ENCODE peak calls at places on chromosomes 7 and 10, in six cellular contexts. E, R, J, O, V and Y are unnamed samples.
A peak's percentile ranks its signal among the peaks of the same experiment; 100 is the strongest.

GRCh38 chr10:122990278-122990677 is 10.1 kb downstream of the PSTK start:
- DNase-seq in E (no peak), R (no peak), J (no peak), O (peak; percentile 44), V (no peak), Y (no peak)

GRCh38 chr7:341841-342638 is 52.1 kb downstream of the FOXL3 start:
- DNase-seq in E (peak; percentile 90), R (no peak), J (no peak), O (no peak), V (peak; percentile 80), Y (no peak)

GRCh38 chr10:19749185-19749729 is 67.0 kb upstream of the PLXDC2 start:
- DNase-seq in E (no peak), R (no peak), J (no peak), O (peak; percentile 67), V (no peak), Y (peak; percentile 97)

GRCh38 chr10:132675031-132675740 is 110.8 kb downstream of the NKX6-2 start:
- DNase-seq in E (no peak), R (peak; percentile 57), J (no peak), O (no peak), V (no peak), Y (no peak)

GRCh38 chr7:84624927-84625326 is 430.3 kb upstream of the SEMA3A start:
- DNase-seq in E (no peak), R (no peak), J (no peak), O (no peak), V (no peak), Y (no peak)

GRCh38 chr10:104897679-104898078 is 256.6 kb downstream of the SORCS3 start:
- DNase-seq in E (no peak), R (no peak), J (no peak), O (no peak), V (no peak), Y (no peak)

GRCh38 chr7:81752318-81752714 is 17.5 kb downstream of the HGF start:
- DNase-seq in E (no peak), R (no peak), J (no peak), O (no peak), V (no peak), Y (no peak)

GRCh38 chr10:33277135-33277536 is 57.3 kb downstream of the NRP1 start:
- DNase-seq in E (no peak), R (no peak), J (no peak), O (peak; percentile 64), V (no peak), Y (no peak)

GRCh38 chr7:132806834-132807233 is 230.6 kb upstream of the PLXNA4 start:
- DNase-seq in E (no peak), R (no peak), J (no peak), O (no peak), V (no peak), Y (no peak)

GRCh38 chr7:17580141-17580540 is 281.7 kb downstream of the AHR start:
- DNase-seq in E (peak; percentile 60), R (no peak), J (no peak), O (peak; percentile 80), V (no peak), Y (peak; percentile 37)

GRCh38 chr7:137606061-137606674 is 240.6 kb downstream of the DGKI start:
- DNase-seq in E (no peak), R (no peak), J (no peak), O (peak; percentile 60), V (no peak), Y (peak; percentile 23)

GRCh38 chr7:106767498-106768323 is 97.4 kb upstream of the PIK3CG start:
- DNase-seq in E (no peak), R (no peak), J (peak; percentile 9), O (peak; percentile 79), V (no peak), Y (peak; percentile 28)

GRCh38 chr10:78194539-78195402 is 161.1 kb downstream of the RPS24 start:
- DNase-seq in E (no peak), R (no peak), J (no peak), O (peak; percentile 53), V (no peak), Y (peak; percentile 77)

GRCh38 chr7:129550673-129551360 is 48.5 kb downstream of the SMKR1 start:
- DNase-seq in E (no peak), R (no peak), J (no peak), O (peak; percentile 74), V (no peak), Y (no peak)

GRCh38 chr7:66522518-66522917 is 106.2 kb upstream of the KCTD7 start:
- DNase-seq in E (no peak), R (no peak), J (peak; percentile 17), O (peak; percentile 31), V (no peak), Y (no peak)

GRCh38 chr7:82319674-82320118 is 123.9 kb downstream of the CACNA2D1 start:
- DNase-seq in E (peak; percentile 88), R (peak; percentile 73), J (no peak), O (peak; percentile 68), V (peak; percentile 71), Y (peak; percentile 16)

GRCh38 chr7:116528008-116528789 is 3.4 kb downstream of the CAV1 start:
- DNase-seq in E (peak; percentile 30), R (peak; percentile 82), J (no peak), O (peak; percentile 98), V (no peak), Y (peak; percentile 92)